ENCODE peak calls at places on chromosomes 2 and 18, in five cellular contexts. J, G, Z, N and Q are unnamed samples.

GRCh38 chr2:222561817-222562424 is 94.0 kb downstream of the FARSB start:
- DNase-seq in Z (peak), J (peak), N (no peak), G (no peak), Q (peak)

GRCh38 chr2:105977807-105978206 is 216.3 kb downstream of the UXS1 start:
- DNase-seq in Z (no peak), G (no peak), J (no peak), N (no peak), Q (no peak)

GRCh38 chr2:166125557-166125956 is 2.3 kb downstream of the SCN1A start:
- DNase-seq in J (no peak), G (peak), Z (peak), N (no peak), Q (no peak)

GRCh38 chr18:35968278-35968880 is 4.1 kb upstream of the RMP24 start:
- DNase-seq in N (no peak), Z (no peak), J (no peak), G (no peak), Q (no peak)

GRCh38 chr2:104597942-104598341 is 256.0 kb upstream of the POU3F3 start:
- DNase-seq in N (no peak), Z (no peak), J (no peak), G (no peak), Q (no peak)

GRCh38 chr2:240463274-240463865 is 27.9 kb downstream of the GPC1 start:
- DNase-seq in G (peak), N (peak), J (peak), Z (no peak), Q (no peak)

GRCh38 chr2:127611076-127611925 is 34.7 kb upstream of the GPR17 start:
- DNase-seq in J (no peak), N (peak), Z (no peak), G (no peak), Q (no peak)

GRCh38 chr2:76295762-76296161 is 585.0 kb upstream of the GCFC2 start:
- DNase-seq in Z (no peak), N (no peak), G (no peak), J (no peak), Q (no peak)

GRCh38 chr18:42958353-42958752 is 157.1 kb downstream of the RIT2 start:
- DNase-seq in J (no peak), G (no peak), Z (no peak), N (no peak), Q (no peak)

GRCh38 chr18:36580266-36580665 is 248.5 kb downstream of the TPGS2 start:
- DNase-seq in G (no peak), Z (peak), N (no peak), J (no peak), Q (no peak)

GRCh38 chr18:10201226-10201625 is 253.2 kb upstream of the APCDD1 start:
- DNase-seq in N (no peak), J (no peak), Z (no peak), G (no peak), Q (no peak)

GRCh38 chr2:9939587-9940485 is 11.7 kb upstream of the GRHL1 start:
- DNase-seq in Z (peak), J (no peak), G (no peak), N (no peak), Q (no peak)

GRCh38 chr2:19785432-19785831 is 116.4 kb downstream of the TTC32 start:
- DNase-seq in J (no peak), G (no peak), Z (peak), N (no peak), Q (no peak)

GRCh38 chr2:57199663-57200062 is 846.9 kb upstream of the VRK2 start:
- DNase-seq in Z (no peak), G (no peak), N (no peak), J (no peak), Q (no peak)

GRCh38 chr2:234444888-234445287 is 52.0 kb downstream of the ARL4C start:
- DNase-seq in G (peak), Z (peak), J (no peak), N (no peak), Q (peak)

GRCh38 chr2:224951723-224952481 is 90.4 kb downstream of the DOCK10 start:
- DNase-seq in J (no peak), Z (no peak), G (peak), N (no peak), Q (peak)

GRCh38 chr2:128797092-128797491 is 478.4 kb upstream of the HS6ST1 start:
- DNase-seq in N (no peak), Z (no peak), G (no peak), J (no peak), Q (no peak)

GRCh38 chr2:63942788-63943187 is 76.4 kb downstream of the VPS54 start:
- DNase-seq in J (no peak), G (no peak), N (no peak), Z (no peak), Q (no peak)

GRCh38 chr2:12325806-12326205 is 390.9 kb upstream of the TRIB2 start:
- DNase-seq in Z (peak), N (no peak), G (peak), J (peak), Q (no peak)

GRCh38 chr18:24514439-24514838 is 54.0 kb downstream of the HRH4 start:
- DNase-seq in G (peak), J (peak), N (no peak), Z (peak), Q (no peak)

GRCh38 chr2:9846554-9846953 is 3.3 kb downstream of the TAF1B start:
- DNase-seq in Z (peak), J (no peak), G (peak), N (no peak), Q (no peak)

GRCh38 chr2:184596819-184597411 is 1.4 kb upstream of the ZNF804A start:
- DNase-seq in N (no peak), G (peak), Z (peak), J (no peak), Q (no peak)

GRCh38 chr2:225590932-225591331 is 191.4 kb downstream of the NYAP2 start:
- DNase-seq in J (no peak), Z (no peak), G (no peak), N (no peak), Q (no peak)

DNA sequence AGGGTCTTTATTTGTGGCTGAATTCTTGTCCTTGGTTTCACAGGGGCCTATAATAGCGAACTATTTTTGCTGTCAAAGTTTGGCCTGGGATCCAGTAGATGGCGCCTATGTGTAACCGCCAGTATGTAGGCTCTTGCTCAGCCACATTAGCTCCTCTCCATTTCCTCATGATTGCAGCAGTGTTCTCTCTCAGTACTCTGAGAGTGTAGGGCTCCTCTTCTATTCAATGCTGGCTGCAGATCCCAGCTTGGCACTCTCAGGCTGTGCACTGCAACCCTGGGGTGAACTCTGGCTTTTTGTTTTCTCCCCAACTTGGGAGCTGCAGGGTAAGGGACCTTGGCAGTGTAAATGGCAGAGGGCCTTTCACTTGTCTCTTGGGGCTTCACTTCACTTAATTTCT is 344.6 kb upstream of the CHAC2 start:
- DNase-seq in J (peak), N (no peak), G (peak), Z (peak), Q (peak)
- TF ChIP-seq CTCF in J (peak), N (no peak), G (peak), Z (peak), Q (no peak)

GRCh38 chr2:101961287-101962242 is 30.2 kb upstream of the IL1R2 start:
- DNase-seq in Z (peak), J (no peak), G (peak), N (no peak), Q (no peak)
- TF ChIP-seq CTCF in Z (peak), J (no peak), G (peak), N (no peak), Q (no peak)

DNA sequence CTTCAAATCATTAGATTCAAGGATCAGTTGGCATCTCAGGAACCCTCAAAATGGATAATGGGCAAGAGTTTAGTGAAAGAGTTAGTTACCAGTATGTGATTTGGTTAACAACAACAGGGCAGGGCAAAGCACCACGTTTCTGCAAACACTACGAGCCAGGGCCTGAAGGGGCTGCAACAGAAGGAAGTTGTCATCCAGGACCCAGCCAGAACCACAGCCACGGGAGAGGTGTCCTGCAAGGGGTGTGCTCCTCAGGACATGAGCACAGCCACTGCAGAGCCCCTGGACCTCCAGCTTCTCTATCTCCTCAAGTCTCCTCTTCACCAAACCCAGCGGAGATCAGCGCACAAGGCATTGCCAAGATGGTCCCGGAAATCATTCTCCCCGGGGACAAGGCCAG is 173.3 kb upstream of the PIEZO2 start:
- DNase-seq in J (no peak), G (no peak), N (no peak), Z (no peak), Q (no peak)
- TF ChIP-seq CTCF in J (no peak), G (no peak), N (no peak), Z (no peak), Q (no peak)

GRCh38 chr18:74463271-74463670 is 6.2 kb upstream of the DIPK1C start:
- DNase-seq in J (no peak), Z (peak), N (no peak), G (no peak), Q (no peak)
- TF ChIP-seq CTCF in J (no peak), Z (no peak), N (no peak), G (no peak), Q (no peak)

GRCh38 chr2:215931256-215931903 is 82.0 kb downstream of the MREG start:
- DNase-seq in N (no peak), Z (peak), G (peak), J (peak), Q (peak)
- TF ChIP-seq CTCF in N (peak), Z (peak), G (peak), J (peak), Q (peak)

DNA sequence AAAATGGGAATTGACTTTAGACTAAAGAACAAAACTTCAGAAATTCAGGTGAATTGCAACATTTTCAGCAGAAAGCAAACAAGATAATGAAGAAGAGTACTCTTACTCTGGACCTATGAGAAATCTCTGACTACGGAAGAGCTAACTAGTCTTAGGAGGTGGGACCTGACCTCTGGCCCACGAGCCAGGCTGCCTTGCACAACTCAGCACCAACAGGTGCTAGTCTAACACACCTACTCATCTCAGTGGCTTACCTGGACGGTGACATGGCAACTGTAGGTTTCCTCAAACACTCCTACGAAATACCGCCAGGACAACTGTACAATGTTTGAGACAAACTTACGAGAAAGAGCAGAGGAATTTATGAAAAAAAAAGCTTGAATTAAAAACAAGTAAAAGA is 3.1 kb upstream of the DSC3 start:
- DNase-seq in G (no peak), J (no peak), N (no peak), Z (no peak), Q (no peak)
- TF ChIP-seq CTCF in G (no peak), J (no peak), N (no peak), Z (no peak), Q (no peak)

DNA sequence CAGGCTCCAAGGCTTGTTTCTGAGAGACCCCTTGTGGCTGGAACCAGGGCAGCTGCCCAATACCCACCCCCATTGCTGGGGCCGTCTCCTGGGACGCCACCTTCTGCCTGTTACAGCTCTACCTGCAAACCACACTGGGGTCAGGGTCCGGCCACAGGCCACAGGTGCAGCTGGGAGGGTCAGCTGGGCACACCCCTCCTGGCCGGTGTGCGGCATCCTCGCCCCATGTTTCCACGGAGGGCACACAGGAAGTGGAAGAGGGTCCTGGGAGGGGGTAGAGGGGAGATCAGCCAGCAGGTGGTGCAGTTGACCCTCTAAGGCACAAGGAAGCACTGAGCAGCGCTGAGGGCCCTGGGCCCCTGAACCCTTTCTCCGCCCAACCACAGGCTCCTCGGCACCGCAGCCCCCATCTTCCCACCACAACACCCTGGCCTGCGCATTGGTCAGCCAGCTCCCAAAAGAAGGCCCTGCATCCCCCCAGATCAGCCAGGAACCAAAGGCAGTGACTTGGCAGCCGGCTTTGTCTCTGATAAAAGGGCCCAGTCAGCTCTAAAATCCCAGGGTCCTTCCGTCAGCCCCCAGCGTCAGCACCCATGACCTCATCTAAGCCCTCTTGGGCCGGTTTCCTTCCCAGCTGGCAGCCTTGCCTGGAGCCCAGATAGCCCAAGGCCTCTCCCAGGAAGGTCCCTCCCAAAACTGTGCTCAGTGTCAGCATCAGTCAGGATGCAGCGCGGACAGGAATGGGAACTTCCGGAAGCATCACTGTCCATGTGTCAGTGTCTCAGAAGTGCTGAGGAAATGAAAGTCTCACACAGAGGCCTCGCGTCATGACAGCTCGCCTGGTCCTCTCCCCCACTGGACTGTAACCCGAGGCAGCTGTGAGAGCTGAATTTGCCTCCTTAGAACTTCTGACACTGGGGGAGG is 1.7 kb downstream of the ERFE start:
- DNase-seq in Z (no peak), N (no peak), G (peak), J (peak), Q (peak)
- TF ChIP-seq CTCF in Z (no peak), N (no peak), G (no peak), J (peak), Q (peak)

GRCh38 chr2:139730197-139730596 is 950.0 kb upstream of the NXPH2 start:
- DNase-seq in J (no peak), Z (no peak), N (no peak), G (no peak), Q (no peak)
- TF ChIP-seq CTCF in J (no peak), Z (no peak), N (no peak), G (no peak), Q (no peak)